ENCODE peak calls at places on chromosomes 6 and 20, in eight cellular contexts. X is posterior cingulate gyrus; C is NCI-H1092 treated with DMSO at 0.1 percent for 48 hours; H is SHP77 treated with DMSO at 0.1 percent for 48 hours; Q is thoracic aorta; O is neural crest cell; E is CD4-positive, CD25-positive, alpha-beta regulatory T cell; G is pons. J is an unnamed sample.

GRCh38 chr6:104957301-104958177 is 632 bp downstream of the LIN28B start:
- DNase-seq in X (no peak), C (no peak), H (no peak), Q (no peak), O (peak), E (no peak), G (no peak), J (no peak)

GRCh38 chr20:22684763-22685443 is 100.5 kb upstream of the FOXA2 start:
- DNase-seq in X (no peak), C (peak), H (peak), Q (no peak), O (no peak), E (no peak), G (no peak), J (no peak)

GRCh38 chr20:15267935-15268334 is 930.5 kb upstream of the FLRT3 start:
- DNase-seq in X (no peak), C (no peak), H (no peak), Q (no peak), O (no peak), E (no peak), G (no peak), J (no peak)

GRCh38 chr20:33120934-33121333 is 41.5 kb downstream of the BPIFB4 start:
- DNase-seq in X (no peak), C (no peak), H (no peak), Q (no peak), O (no peak), E (no peak), G (no peak), J (no peak)

GRCh38 chr6:127404594-127405178 is 54.5 kb downstream of the KIAA0408 start:
- DNase-seq in X (no peak), C (no peak), H (no peak), Q (no peak), O (no peak), E (no peak), G (no peak), J (no peak)

GRCh38 chr20:63331741-63332400 is 29.3 kb downstream of the CHRNA4 start:
- DNase-seq in X (no peak), C (no peak), H (no peak), Q (no peak), O (no peak), E (no peak), G (no peak), J (no peak)

GRCh38 chr6:53828215-53828614 is 33.4 kb downstream of the LRRC1 start:
- DNase-seq in X (no peak), C (no peak), H (no peak), Q (no peak), O (no peak), E (no peak), G (no peak), J (no peak)

GRCh38 chr6:166900130-166900708 is 56.1 kb downstream of the RNASET2 start:
- DNase-seq in X (no peak), C (no peak), H (no peak), Q (no peak), O (no peak), E (no peak), G (no peak), J (no peak)

GRCh38 chr6:140729521-140729920 is 1355.1 kb upstream of the CITED2 start:
- DNase-seq in X (no peak), C (no peak), H (no peak), Q (no peak), O (no peak), E (no peak), G (no peak), J (no peak)

GRCh38 chr20:4581838-4582237 is 139.9 kb upstream of the PRND start:
- DNase-seq in X (no peak), C (no peak), H (no peak), Q (no peak), O (no peak), E (no peak), G (no peak), J (no peak)

GRCh38 chr6:69589626-69590025 is 207.2 kb downstream of the LMBRD1 start:
- DNase-seq in X (no peak), C (no peak), H (no peak), Q (no peak), O (no peak), E (no peak), G (no peak), J (no peak)

GRCh38 chr6:38443750-38444149 is 196.0 kb downstream of the BTBD9 start:
- DNase-seq in X (no peak), C (no peak), H (peak), Q (no peak), O (no peak), E (no peak), G (no peak), J (no peak)

GRCh38 chr6:71288228-71289038 is at the start of gene OGFRL1:
- DNase-seq in X (peak), C (peak), H (peak), Q (peak), O (peak), E (peak), G (peak), J (peak)

GRCh38 chr6:6655805-6656251 is 67.3 kb downstream of the LY86 start:
- DNase-seq in X (no peak), C (no peak), H (no peak), Q (no peak), O (no peak), E (no peak), G (no peak), J (no peak)

GRCh38 chr20:60046011-60046413 is 87.8 kb downstream of the CDH26 start:
- DNase-seq in X (no peak), C (no peak), H (no peak), Q (no peak), O (no peak), E (no peak), G (peak), J (no peak)

GRCh38 chr6:158408552-158409130 is 96.4 kb downstream of the TULP4 start:
- DNase-seq in X (peak), C (no peak), H (no peak), Q (no peak), O (peak), E (no peak), G (peak), J (no peak)

GRCh38 chr6:33208089-33208967 is at the start of gene RING1:
- DNase-seq in X (peak), C (peak), H (peak), Q (no peak), O (peak), E (peak), G (peak), J (peak)

GRCh38 chr20:23889775-23890187 is 10.2 kb upstream of the CST5 start:
- DNase-seq in X (peak), C (peak), H (peak), Q (no peak), O (peak), E (peak), G (peak), J (peak)

GRCh38 chr6:101454106-101454676 is 60.7 kb downstream of the GRIK2 start:
- DNase-seq in X (no peak), C (peak), H (peak), Q (no peak), O (no peak), E (no peak), G (no peak), J (no peak)

GRCh38 chr6:38034269-38034914 is 214.9 kb downstream of the ZFAND3 start:
- DNase-seq in X (no peak), C (peak), H (no peak), Q (no peak), O (no peak), E (no peak), G (peak), J (no peak)

GRCh38 chr6:108715832-108716231 is 132.4 kb upstream of the ARMC2 start:
- DNase-seq in X (no peak), C (no peak), H (no peak), Q (no peak), O (no peak), E (no peak), G (no peak), J (no peak)

GRCh38 chr6:52929321-52930164 is 20.0 kb upstream of the GSTA3 start:
- DNase-seq in X (no peak), C (no peak), H (peak), Q (no peak), O (no peak), E (no peak), G (no peak), J (peak)

GRCh38 chr6:114323784-114324183 is 19.0 kb downstream of the HS3ST5 start:
- DNase-seq in X (no peak), C (no peak), H (no peak), Q (no peak), O (no peak), E (no peak), G (no peak), J (no peak)

GRCh38 chr6:93817937-93818336 is 398.6 kb upstream of the EPHA7 start:
- DNase-seq in X (no peak), C (no peak), H (no peak), Q (no peak), O (no peak), E (no peak), G (no peak), J (no peak)

GRCh38 chr6:21171801-21172200 is 421.8 kb upstream of the SOX4 start:
- DNase-seq in X (no peak), C (no peak), H (no peak), Q (no peak), O (no peak), E (no peak), G (no peak), J (no peak)

GRCh38 chr20:51496964-51497363 is 45.6 kb downstream of the NFATC2 start:
- DNase-seq in X (no peak), C (no peak), H (no peak), Q (no peak), O (no peak), E (no peak), G (no peak), J (no peak)

GRCh38 chr6:70673601-70674000 is 5.9 kb downstream of the SMAP1 start:
- DNase-seq in X (no peak), C (no peak), H (no peak), Q (no peak), O (no peak), E (no peak), G (no peak), J (no peak)

GRCh38 chr20:25739615-25740320 is 43.1 kb upstream of the ZNF337 start:
- DNase-seq in X (no peak), C (no peak), H (no peak), Q (no peak), O (no peak), E (no peak), G (no peak), J (no peak)

GRCh38 chr6:10146723-10147451 is 268.0 kb downstream of the TFAP2A start:
- DNase-seq in X (no peak), C (no peak), H (peak), Q (no peak), O (no peak), E (no peak), G (peak), J (no peak)

J was measured in NCI-H460.